ENCODE peak calls at places on chromosomes 2 and 18, in nine cellular contexts. I is transverse colon, B is K562, F is ovary, Y is Peyer's patch, U is spleen, R is IMR-90, G is uterus, V is stomach. N is an unnamed sample.

GRCh38 chr2:139905624-139906023 is 1125.4 kb upstream of the NXPH2 start:
- DNase-seq in I (no peak), B (no peak), F (no peak), Y (no peak), U (no peak), R (no peak), G (no peak), V (no peak), N (no peak)

GRCh38 chr18:48858676-48859075 is 92.1 kb downstream of the SMAD7 start:
- DNase-seq in I (no peak), B (no peak), F (no peak), Y (no peak), U (peak; percentile 25), R (no peak), G (no peak), V (no peak), N (no peak)

GRCh38 chr2:42196403-42197267 is 27.5 kb downstream of the EML4 start:
- DNase-seq in I (peak; percentile 48), B (peak; percentile 43), F (no peak), Y (peak; percentile 66), U (no peak), R (peak; percentile 58), G (peak; percentile 17), V (peak; percentile 38), N (no peak)

GRCh38 chr2:173881466-173881865 is 83.7 kb downstream of the SP3 start:
- DNase-seq in I (peak; percentile 15), B (no peak), F (no peak), Y (no peak), U (no peak), R (peak; percentile 7), G (no peak), V (no peak), N (peak; percentile 10)

GRCh38 chr18:35112696-35113095 is 71.5 kb downstream of the MAPRE2 start:
- DNase-seq in I (no peak), B (no peak), F (no peak), Y (no peak), U (no peak), R (no peak), G (no peak), V (no peak), N (no peak)

GRCh38 chr2:218067523-218067922 is 1.5 kb upstream of the RUFY4 start:
- DNase-seq in I (no peak), B (no peak), F (no peak), Y (no peak), U (no peak), R (no peak), G (no peak), V (no peak), N (no peak)

GRCh38 chr2:235384624-235385023 is 109.2 kb upstream of the AGAP1 start:
- DNase-seq in I (no peak), B (no peak), F (no peak), Y (no peak), U (no peak), R (no peak), G (no peak), V (no peak), N (no peak)

GRCh38 chr2:86790828-86791561 is at the start of gene CD8A:
- DNase-seq in I (no peak), B (no peak), F (no peak), Y (peak; percentile 83), U (peak; percentile 85), R (peak; percentile 11), G (no peak), V (no peak), N (no peak)

GRCh38 chr2:218027426-218028188 is 24.8 kb upstream of the TNS1 start:
- DNase-seq in I (no peak), B (no peak), F (peak; percentile 7), Y (no peak), U (no peak), R (no peak), G (peak; percentile 8), V (peak; percentile 13), N (no peak)

GRCh38 chr2:11699686-11700670 is 30.0 kb upstream of the NTSR2 start:
- DNase-seq in I (no peak), B (no peak), F (no peak), Y (no peak), U (no peak), R (no peak), G (no peak), V (no peak), N (no peak)

GRCh38 chr2:160735696-160736095 is 242.1 kb upstream of the RBMS1 start:
- DNase-seq in I (no peak), B (no peak), F (no peak), Y (no peak), U (no peak), R (peak; percentile 27), G (no peak), V (no peak), N (no peak)

GRCh38 chr2:224951723-224952481 is 90.4 kb downstream of the DOCK10 start:
- DNase-seq in I (no peak), B (no peak), F (no peak), Y (no peak), U (no peak), R (peak; percentile 24), G (no peak), V (no peak), N (no peak)

GRCh38 chr18:80244956-80245730 is 2.2 kb downstream of the PARD6G start:
- DNase-seq in I (no peak), B (no peak), F (no peak), Y (no peak), U (no peak), R (no peak), G (no peak), V (no peak), N (no peak)

GRCh38 chr18:6591491-6591890 is 138.0 kb upstream of the ARHGAP28 start:
- DNase-seq in I (no peak), B (no peak), F (no peak), Y (no peak), U (no peak), R (peak; percentile 44), G (no peak), V (no peak), N (no peak)

GRCh38 chr2:14634223-14634884 is 1.8 kb downstream of the LRATD1 start:
- DNase-seq in I (peak; percentile 90), B (peak; percentile 39), F (peak; percentile 85), Y (peak; percentile 25), U (peak; percentile 72), R (peak; percentile 54), G (peak; percentile 72), V (peak; percentile 93), N (peak; percentile 34)
- H3K27ac ChIP-seq in I (peak overlapping the region; percentile 90), B (peak overlapping the region; percentile 52), F (peak overlapping the region; percentile 80), Y (peak overlapping the region; percentile 89), U (peak overlapping the region; percentile 60), R (no peak overlapping the region), G (peak overlapping the region; percentile 91), V (peak overlapping the region; percentile 90), N (peak overlapping the region; percentile 27)

GRCh38 chr2:195779491-195779890 is 122.5 kb downstream of the SLC39A10 start:
- DNase-seq in I (no peak), B (no peak), F (no peak), Y (no peak), U (no peak), R (no peak), G (no peak), V (no peak), N (no peak)
- H3K4me1 ChIP-seq in I (no peaks in the 10 kb centered on the region), B (no peaks in the 10 kb centered on the region), F (no peaks in the 10 kb centered on the region), Y (no peaks in the 10 kb centered on the region), U (no peaks in the 10 kb centered on the region), R (no peaks in the 10 kb centered on the region), G (no peaks in the 10 kb centered on the region), V (no peaks in the 10 kb centered on the region), N (no peaks in the 10 kb centered on the region)

DNA sequence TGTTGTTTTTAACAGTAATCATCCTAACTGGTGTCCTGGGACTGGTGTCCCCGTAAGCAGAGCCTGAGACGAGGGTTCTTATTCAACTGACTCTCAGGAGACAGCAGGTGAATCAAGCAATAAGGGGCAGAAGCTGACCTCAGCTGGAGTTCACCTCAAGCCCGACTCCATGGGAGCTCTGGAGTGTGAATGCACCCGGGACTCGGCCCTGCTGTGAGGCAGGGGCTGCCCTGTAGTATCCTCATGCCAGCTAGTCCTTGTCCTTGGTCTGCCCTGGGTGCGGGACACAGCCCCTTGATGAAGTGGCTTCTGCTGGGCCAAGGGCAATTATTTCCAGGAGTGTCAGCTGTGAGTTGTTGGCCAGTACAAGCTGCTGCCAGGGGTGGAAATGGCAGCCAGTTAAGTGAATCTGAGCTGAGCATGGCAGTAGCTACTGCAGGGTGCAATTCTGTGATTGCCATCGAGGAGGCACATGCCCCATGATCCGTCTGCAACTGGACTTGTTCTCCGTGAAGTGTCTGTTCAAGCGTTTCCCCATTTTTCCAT is 54.9 kb upstream of the OTOS start:
- DNase-seq in I (no peak), B (no peak), F (no peak), Y (no peak), U (peak; percentile 34), R (no peak), G (no peak), V (no peak), N (peak; percentile 19)
- TF ChIP-seq POLR2A in I (no peak), B (no peak), F (no peak), Y (no peak), U (no peak), R (no peak), G (no peak), V (no peak), N (no peak)

GRCh38 chr2:119741868-119742267 is 17.9 kb upstream of the PTPN4 start:
- DNase-seq in I (no peak), B (no peak), F (no peak), Y (no peak), U (no peak), R (no peak), G (no peak), V (no peak), N (no peak)

GRCh38 chr2:119735565-119735964 is 24.2 kb upstream of the PTPN4 start:
- DNase-seq in I (no peak), B (no peak), F (no peak), Y (no peak), U (no peak), R (no peak), G (no peak), V (no peak), N (no peak)

GRCh38 chr2:119741001-119741400 is 18.7 kb upstream of the PTPN4 start:
- DNase-seq in I (no peak), B (no peak), F (no peak), Y (no peak), U (no peak), R (no peak), G (no peak), V (no peak), N (no peak)

GRCh38 chr2:119736021-119736420 is 23.7 kb upstream of the PTPN4 start:
- DNase-seq in I (no peak), B (no peak), F (no peak), Y (no peak), U (no peak), R (no peak), G (no peak), V (no peak), N (no peak)

GRCh38 chr2:119739580-119740255 is 20.0 kb upstream of the PTPN4 start:
- DNase-seq in I (no peak), B (no peak), F (no peak), Y (no peak), U (no peak), R (no peak), G (no peak), V (no peak), N (no peak)
- H3K27ac ChIP-seq in I (no peak overlapping the region), B (no peak overlapping the region), F (no peak overlapping the region), Y (no peak overlapping the region), U (no peak overlapping the region), R (no peak overlapping the region), G (no peak overlapping the region), V (no peak overlapping the region), N (peak overlapping the region; percentile 71)

GRCh38 chr2:105397959-105398521 is 811 bp downstream of the FHL2 start:
- DNase-seq in I (no peak), B (no peak), F (no peak), Y (no peak), U (no peak), R (no peak), G (no peak), V (no peak), N (no peak)
- H3K4me1 ChIP-seq in I (peaks cover 48% of the 10 kb centered on the region), B (peaks cover 19% of the 10 kb centered on the region), F (peaks cover 4% of the 10 kb centered on the region), Y (no peaks in the 10 kb centered on the region), U (peaks cover 19% of the 10 kb centered on the region), R (peaks cover 22% of the 10 kb centered on the region), G (no peaks in the 10 kb centered on the region), V (peaks cover 40% of the 10 kb centered on the region), N (peaks cover 42% of the 10 kb centered on the region)